ENCODE peak calls at places on chromosomes 6 and 20, in four cellular contexts. W is right cardiac atrium, M is cardiac muscle cell, V is kidney. U is an unnamed sample.

GRCh38 chr20:53718622-53719021 is 125.0 kb upstream of the ZNF217 start:
- DNase-seq in W (no peak), M (no peak), V (no peak), U (no peak)

GRCh38 chr6:37244430-37245310 is 12.9 kb upstream of the TBC1D22B start:
- DNase-seq in W (peak), M (no peak), V (peak), U (no peak)

GRCh38 chr6:105799051-105799450 is 287.1 kb upstream of the PRDM1 start:
- DNase-seq in W (no peak), M (no peak), V (no peak), U (no peak)

GRCh38 chr6:31057426-31058003 is 47.2 kb downstream of the MUC22 start:
- DNase-seq in W (no peak), M (no peak), V (no peak), U (no peak)

GRCh38 chr6:118542184-118542952 is 5.7 kb upstream of the PLN start:
- DNase-seq in W (no peak), M (no peak), V (no peak), U (no peak)

GRCh38 chr6:168641455-168641854 is 200.5 kb downstream of the SMOC2 start:
- DNase-seq in W (no peak), M (no peak), V (no peak), U (no peak)

GRCh38 chr6:113560908-113561307 is 296.2 kb upstream of the MARCKS start:
- DNase-seq in W (no peak), M (no peak), V (no peak), U (no peak)

GRCh38 chr20:32655903-32656500 is 17.7 kb downstream of the C20orf203 start:
- DNase-seq in W (no peak), M (no peak), V (no peak), U (no peak)

GRCh38 chr6:24583463-24584389 is 62.3 kb downstream of the KIAA0319 start:
- DNase-seq in W (peak), M (peak), V (no peak), U (peak)

GRCh38 chr6:44116643-44117382 is 10.4 kb downstream of the MRPL14 start:
- DNase-seq in W (no peak), M (no peak), V (no peak), U (no peak)

GRCh38 chr6:123636282-123636681 is 468 bp downstream of the TRDN start:
- DNase-seq in W (no peak), M (peak), V (no peak), U (no peak)

GRCh38 chr6:14664616-14665315 is 547.2 kb downstream of the CD83 start:
- DNase-seq in W (no peak), M (no peak), V (no peak), U (peak)

GRCh38 chr20:11790047-11790446 is 127.6 kb upstream of the BTBD3 start:
- DNase-seq in W (no peak), M (no peak), V (no peak), U (peak)

GRCh38 chr6:5422321-5422915 is 161.1 kb downstream of the FARS2 start:
- DNase-seq in W (no peak), M (peak), V (no peak), U (peak)

GRCh38 chr6:35139924-35140524 is 1.1 kb downstream of the TCP11 start:
- DNase-seq in W (peak), M (peak), V (no peak), U (peak)

GRCh38 chr6:169854083-169854725 is 102.8 kb downstream of the ERMARD start:
- DNase-seq in W (no peak), M (no peak), V (no peak), U (no peak)

GRCh38 chr6:41638801-41639555 is 710 bp downstream of the MDFI start:
- DNase-seq in W (peak), M (peak), V (peak), U (no peak)

GRCh38 chr20:23138682-23139081 is 52.6 kb upstream of the CD93 start:
- DNase-seq in W (no peak), M (no peak), V (no peak), U (no peak)

GRCh38 chr20:19823971-19824370 is 65.9 kb downstream of the RIN2 start:
- DNase-seq in W (peak), M (no peak), V (no peak), U (no peak)

GRCh38 chr20:46255440-46256104 is 52.7 kb downstream of the CDH22 start:
- DNase-seq in W (peak), M (peak), V (peak), U (peak)

GRCh38 chr20:46803446-46804020 is 91.1 kb upstream of the EYA2 start:
- DNase-seq in W (no peak), M (no peak), V (no peak), U (no peak)

GRCh38 chr6:35562060-35562459 is 49.4 kb upstream of the TULP1 start:
- DNase-seq in W (no peak), M (peak), V (no peak), U (no peak)

GRCh38 chr6:62272118-62272517 is 13.9 kb downstream of the KHDRBS2 start:
- DNase-seq in W (no peak), M (no peak), V (no peak), U (no peak)

GRCh38 chr6:106918128-106918527 is 56.4 kb downstream of the CD24 start:
- DNase-seq in W (no peak), M (no peak), V (no peak), U (no peak)

GRCh38 chr6:6875818-6876470 is 231.8 kb upstream of the RREB1 start:
- DNase-seq in W (no peak), M (no peak), V (no peak), U (no peak)

GRCh38 chr6:163401039-163401885 is 13.3 kb upstream of the QKI start:
- DNase-seq in W (no peak), M (no peak), V (no peak), U (no peak)

GRCh38 chr6:127332383-127332961 is 10.9 kb downstream of the ECHDC1 start:
- DNase-seq in W (no peak), M (no peak), V (no peak), U (no peak)

GRCh38 chr20:32511358-32512046 is 73.6 kb downstream of the NOL4L start:
- DNase-seq in W (no peak), M (no peak), V (peak), U (no peak)

GRCh38 chr6:27156874-27157460 is 90.5 kb upstream of the PRSS16 start:
- DNase-seq in W (no peak), M (no peak), V (no peak), U (no peak)

GRCh38 chr6:115838763-115839401 is 221.8 kb downstream of the FRK start:
- DNase-seq in W (no peak), M (peak), V (no peak), U (peak)

GRCh38 chr6:122620902-122621301 is 10.7 kb downstream of the PKIB start:
- DNase-seq in W (no peak), M (no peak), V (no peak), U (no peak)

GRCh38 chr6:53741417-53741816 is 53.4 kb upstream of the LRRC1 start:
- DNase-seq in W (no peak), M (no peak), V (no peak), U (peak)

GRCh38 chr6:137043710-137044365 is 927 bp downstream of the IL20RA start:
- DNase-seq in W (peak), M (peak), V (no peak), U (no peak)

GRCh38 chr20:51462566-51463276 is 79.8 kb downstream of the NFATC2 start:
- DNase-seq in W (peak), M (no peak), V (peak), U (no peak)

GRCh38 chr20:23417861-23418260 is 3.4 kb downstream of the NAPB start:
- DNase-seq in W (no peak), M (no peak), V (no peak), U (peak)

GRCh38 chr6:154624038-154624599 is 109.1 kb upstream of the SCAF8 start:
- DNase-seq in W (no peak), M (no peak), V (no peak), U (no peak)

GRCh38 chr6:157539421-157539822 is 158.4 kb downstream of the ZDHHC14 start:
- DNase-seq in W (no peak), M (no peak), V (no peak), U (no peak)

GRCh38 chr6:9796827-9797226 is 618.0 kb downstream of the TFAP2A start:
- DNase-seq in W (no peak), M (no peak), V (no peak), U (no peak)

GRCh38 chr20:61980647-61981583 is 84.8 kb downstream of the TAF4 start:
- DNase-seq in W (no peak), M (peak), V (no peak), U (no peak)

GRCh38 chr20:2692036-2692885 is at the start of gene EBF4:
- DNase-seq in W (peak), M (peak), V (peak), U (no peak)
- H3K4me3 ChIP-seq in W (peak), M (peak), V (peak), U (peak)

DNA sequence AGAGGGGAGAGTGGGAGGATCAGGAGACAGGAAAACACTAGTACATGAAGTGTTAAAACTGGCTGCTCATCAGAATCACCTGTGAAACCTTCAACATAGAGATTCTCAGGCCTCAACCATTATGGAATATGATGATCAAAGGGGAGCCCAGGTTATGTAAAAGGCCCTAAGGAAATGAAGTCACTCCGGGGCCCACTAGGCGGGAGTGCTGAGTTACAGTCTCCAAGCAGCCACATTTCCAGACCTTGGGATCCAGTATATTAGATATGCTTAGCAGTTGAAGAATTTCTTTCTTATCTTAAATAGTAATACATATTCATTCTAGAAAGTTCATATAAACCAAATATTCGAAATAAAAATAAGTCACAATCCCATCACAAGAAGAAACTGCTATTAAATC is 476.3 kb downstream of the PRKN start:
- DNase-seq in W (no peak), M (no peak), V (no peak), U (no peak)
- H3K4me3 ChIP-seq in W (no peak), M (no peak), V (no peak), U (no peak)

DNA sequence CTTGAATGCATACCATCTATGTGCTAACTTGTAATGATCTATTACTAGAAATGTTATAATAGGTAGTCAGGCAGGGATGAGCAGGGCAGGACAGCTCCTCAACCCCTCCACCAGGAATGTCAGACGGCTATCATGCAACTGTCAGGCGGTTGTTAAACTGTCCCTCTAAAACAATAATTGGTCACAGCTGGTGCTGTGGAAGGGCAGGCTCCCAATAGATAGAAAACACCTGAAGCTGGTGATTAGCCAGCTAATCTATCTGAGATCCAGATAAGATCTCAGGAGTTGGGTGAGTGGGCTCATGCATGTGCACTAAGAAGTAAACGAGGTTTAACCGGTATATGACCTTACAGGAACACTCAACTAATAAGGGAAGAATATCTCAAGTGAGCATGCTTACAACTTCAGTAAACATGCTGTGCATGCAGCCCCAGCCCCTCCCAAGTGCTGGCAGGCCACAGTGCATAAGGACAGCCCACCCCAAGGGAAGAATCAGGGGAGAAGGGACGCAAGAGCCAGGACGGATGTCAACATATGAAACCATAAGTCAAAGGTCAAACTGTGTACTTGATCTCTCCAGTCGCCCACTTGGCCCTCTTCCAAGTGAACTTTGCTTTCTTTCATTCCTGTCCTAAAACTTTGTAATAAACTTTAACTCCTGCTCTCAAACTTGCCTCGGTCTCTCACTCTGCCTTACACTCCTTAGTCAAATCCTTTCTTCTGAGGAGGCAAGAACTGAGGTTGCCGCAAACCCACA is 566.2 kb upstream of the NRSN1 start:
- DNase-seq in W (no peak), M (no peak), V (no peak), U (no peak)
- H3K4me3 ChIP-seq in W (no peak), M (no peak), V (no peak), U (no peak)

DNA sequence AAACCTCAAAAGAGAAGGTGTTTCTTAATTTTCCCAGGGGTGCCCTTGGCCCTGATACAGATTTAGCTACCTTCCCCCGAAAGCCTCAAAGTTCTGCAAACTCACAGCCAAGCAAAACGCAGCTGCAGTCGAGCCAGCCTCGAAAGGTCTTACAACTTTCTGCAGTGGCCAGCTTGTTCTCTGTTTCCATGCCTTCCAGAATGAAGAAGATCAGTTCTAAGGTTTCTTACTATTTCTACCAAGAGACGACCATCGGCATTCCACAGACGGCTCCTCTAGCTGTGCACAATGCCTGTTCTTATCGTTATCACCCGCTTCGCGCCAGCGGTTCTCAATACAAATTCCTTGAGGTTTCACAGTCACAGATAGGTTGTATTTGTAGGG is 28.5 kb upstream of the CCR6 start:
- DNase-seq in W (no peak), M (peak), V (no peak), U (no peak)
- H3K4me3 ChIP-seq in W (no peak), M (no peak), V (no peak), U (no peak)

DNA sequence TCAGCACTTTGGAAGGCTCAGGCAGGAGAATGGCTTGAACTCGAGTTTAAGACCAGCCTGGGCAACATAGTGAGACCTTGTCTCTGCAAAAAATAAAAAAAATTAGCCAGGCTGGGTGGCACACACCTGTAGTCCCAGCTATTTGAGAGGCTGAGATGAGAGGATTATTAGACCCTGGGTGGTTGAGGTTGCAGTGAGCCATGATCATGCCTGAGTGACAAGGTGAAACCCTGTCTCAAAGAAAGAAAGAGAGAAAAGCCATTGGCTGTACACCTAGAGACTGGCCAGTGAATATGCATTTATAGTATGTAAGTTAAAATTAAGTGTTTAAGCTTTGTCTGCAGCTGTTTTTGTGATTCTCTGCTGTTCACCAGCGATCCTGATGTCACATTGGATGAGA is 6.1 kb downstream of the RBCK1 start:
- DNase-seq in W (no peak), M (no peak), V (no peak), U (no peak)
- H3K4me3 ChIP-seq in W (no peak), M (no peak), V (no peak), U (no peak)

DNA sequence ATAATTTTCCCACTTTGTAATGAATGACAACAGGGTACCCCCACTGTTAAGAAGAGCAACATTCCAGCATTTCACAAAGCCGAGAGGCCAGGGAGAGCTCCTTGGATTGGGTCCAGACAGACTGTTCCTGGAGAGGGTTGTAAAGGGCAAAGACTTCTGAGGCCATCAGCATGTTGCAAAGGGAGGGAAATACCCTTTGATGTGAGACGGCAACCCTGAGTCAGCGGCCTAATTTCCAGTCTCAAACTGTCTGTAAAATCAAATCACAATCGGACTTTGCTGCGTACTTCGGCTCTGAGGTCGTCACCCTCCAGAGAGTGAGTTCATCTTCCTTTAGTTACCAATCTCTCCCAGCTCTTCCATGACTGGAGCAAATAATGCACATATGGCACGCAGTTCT is 101.0 kb upstream of the DTNBP1 start:
- DNase-seq in W (no peak), M (peak), V (no peak), U (no peak)
- H3K4me3 ChIP-seq in W (no peak), M (no peak), V (no peak), U (no peak)

GRCh38 chr20:44356353-44356723 is 839 bp downstream of the HNF4A start:
- DNase-seq in W (no peak), M (no peak), V (no peak), U (no peak)

GRCh38 chr20:44357555-44358130 is 2.1 kb downstream of the HNF4A start:
- DNase-seq in W (peak), M (no peak), V (no peak), U (no peak)

GRCh38 chr20:44358776-44359175 is 3.3 kb downstream of the HNF4A start:
- DNase-seq in W (no peak), M (no peak), V (no peak), U (no peak)

GRCh38 chr20:44355503-44356352 is at the start of gene HNF4A:
- DNase-seq in W (peak), M (no peak), V (no peak), U (no peak)

GRCh38 chr20:44357020-44357419 is 1.5 kb downstream of the HNF4A start:
- DNase-seq in W (no peak), M (no peak), V (no peak), U (peak)
- H3K4me3 ChIP-seq in W (no peak), M (no peak), V (no peak), U (no peak)

GRCh38 chr6:28709478-28710349 is 184.0 kb downstream of the GPX5 start:
- DNase-seq in W (no peak), M (no peak), V (no peak), U (no peak)
- H3K4me3 ChIP-seq in W (peak), M (peak), V (no peak), U (no peak)